ENCODE peak calls at places on chromosome 22, in five cellular contexts. W is T-helper 2 cell treated with Interferon-gamma antibody and Interleukin-4, amounts not matched to agents 5 μg/mL and 100 μg/mL, for 36 hours; P is tibial nerve; U is stimulated activated CD8-positive, alpha-beta memory T cell treated with anti-CD3 and anti-CD28 coated beads, Interleukin-7, amount 100 ng/mL, for 4 hours; D is cardiac muscle cell. N is an unnamed sample.
A peak's percentile ranks its signal among the peaks of the same experiment; 100 is the strongest.

GRCh38 chr22:28148816-28149465 is 229.9 kb upstream of the PITPNB start:
- DNase-seq in D (no peak), W (no peak), P (no peak), U (no peak), N (no peak)

GRCh38 chr22:20509344-20510047 is 2.1 kb downstream of the MED15 start:
- DNase-seq in P (peak; percentile 79), D (peak; percentile 70), U (peak; percentile 61), W (peak; percentile 55), N (peak; percentile 54)

GRCh38 chr22:49255741-49256318 is 571.8 kb downstream of the BRD1 start:
- DNase-seq in P (no peak), D (no peak), U (no peak), W (no peak), N (no peak)

GRCh38 chr22:37253164-37253660 is 9.1 kb upstream of the RAC2 start:
- DNase-seq in U (no peak), D (no peak), W (no peak), P (no peak), N (no peak)

GRCh38 chr22:47928626-47929025 is 1166.2 kb downstream of the TBC1D22A start:
- DNase-seq in P (no peak), D (no peak), U (no peak), W (no peak), N (no peak)

GRCh38 chr22:40764743-40765441 is 54.3 kb downstream of the SLC25A17 start:
- DNase-seq in U (no peak), P (no peak), W (peak; percentile 29), D (no peak), N (no peak)

GRCh38 chr22:16925407-16925966 is 82.5 kb downstream of the GAB4 start:
- DNase-seq in U (no peak), P (no peak), D (no peak), W (no peak), N (no peak)

GRCh38 chr22:39661842-39662676 is 91.5 kb downstream of the CACNA1I start:
- DNase-seq in U (peak; percentile 50), D (peak; percentile 48), W (peak; percentile 66), P (no peak), N (no peak)

GRCh38 chr22:35870517-35871275 is 153.0 kb downstream of the APOL5 start:
- DNase-seq in P (no peak), W (no peak), U (no peak), D (no peak), N (no peak)

GRCh38 chr22:35987487-35987886 is 41.1 kb downstream of the RBFOX2 start:
- DNase-seq in W (no peak), U (no peak), P (no peak), D (no peak), N (no peak)

GRCh38 chr22:19291580-19292261 is at the start of gene CLTCL1:
- DNase-seq in W (peak; percentile 69), U (peak; percentile 26), D (peak; percentile 93), P (peak; percentile 51), N (peak; percentile 43)

GRCh38 chr22:36860821-36861659 is at the start of gene NCF4:
- DNase-seq in U (no peak), P (peak; percentile 61), W (peak; percentile 81), D (no peak), N (no peak)

GRCh38 chr22:19891350-19892248 is 36.9 kb upstream of the GNB1L start:
- DNase-seq in W (peak; percentile 84), U (peak; percentile 87), D (no peak), P (no peak), N (no peak)

GRCh38 chr22:19117111-19117512 is 5.1 kb downstream of the DGCR2 start:
- DNase-seq in D (no peak), P (no peak), U (no peak), W (no peak), N (no peak)

GRCh38 chr22:32564170-32565001 is 89.8 kb downstream of the FBXO7 start:
- DNase-seq in D (no peak), P (no peak), U (no peak), W (no peak), N (no peak)

GRCh38 chr22:24153959-24154358 is 27.3 kb upstream of the SUSD2 start:
- DNase-seq in D (no peak), W (peak; percentile 12), P (no peak), U (no peak), N (no peak)

GRCh38 chr22:31286360-31287255 is 5.7 kb downstream of the PIK3IP1 start:
- DNase-seq in W (peak; percentile 75), D (peak; percentile 20), P (peak; percentile 55), U (peak; percentile 60), N (no peak)

GRCh38 chr22:20290578-20291248 is 22.6 kb upstream of the RTN4R start:
- DNase-seq in W (no peak), U (no peak), D (peak; percentile 21), P (no peak), N (no peak)

GRCh38 chr22:49334589-49334873 is 493.1 kb downstream of the BRD1 start:
- DNase-seq in W (no peak), U (no peak), D (no peak), P (no peak), N (no peak)

GRCh38 chr22:36331306-36331911 is 56.4 kb downstream of the MYH9 start:
- DNase-seq in D (peak; percentile 74), U (peak; percentile 76), W (peak; percentile 80), P (peak; percentile 61), N (no peak)

GRCh38 chr22:37237371-37238268 is 6.4 kb downstream of the RAC2 start:
- DNase-seq in W (no peak), D (no peak), U (no peak), P (no peak), N (no peak)

GRCh38 chr22:29031236-29031982 is 30.2 kb downstream of the C22orf31 start:
- DNase-seq in D (peak; percentile 75), W (no peak), P (peak; percentile 62), U (no peak), N (peak; percentile 31)

GRCh38 chr22:36461665-36462474 is 19.6 kb downstream of the TXN2 start:
- DNase-seq in U (no peak), W (no peak), P (no peak), D (peak; percentile 80), N (no peak)

N was measured in omental fat pad.